ENCODE peak calls at places on chromosomes 1 and 21, in five cellular contexts. One of them, this sample, is unnamed.

GRCh38 chr1:206982216-206982615 is 12.0 kb upstream of the FCAMR start:
- DNase-seq in type B pancreatic cell: no peak
- DNase-seq in activated naive CD8-positive, alpha-beta T cell treated with anti-CD3 and anti-CD28 coated beads for 36 hours: peak
- DNase-seq in fibroblast of pulmonary artery: peak
- DNase-seq in dermis blood vessel endothelial cell: peak
- DNase-seq in this sample: peak

GRCh38 chr1:150444232-150444631 is 43.0 kb upstream of the TARS2 start:
- DNase-seq in type B pancreatic cell: no peak
- DNase-seq in activated naive CD8-positive, alpha-beta T cell treated with anti-CD3 and anti-CD28 coated beads for 36 hours: no peak
- DNase-seq in fibroblast of pulmonary artery: no peak
- DNase-seq in dermis blood vessel endothelial cell: no peak
- DNase-seq in this sample: no peak

GRCh38 chr21:34035619-34036354 is 37.6 kb upstream of the MRPS6 start:
- DNase-seq in type B pancreatic cell: no peak
- DNase-seq in activated naive CD8-positive, alpha-beta T cell treated with anti-CD3 and anti-CD28 coated beads for 36 hours: no peak
- DNase-seq in fibroblast of pulmonary artery: no peak
- DNase-seq in dermis blood vessel endothelial cell: no peak
- DNase-seq in this sample: no peak

GRCh38 chr1:192724670-192725069 is 84.2 kb upstream of the RGS2 start:
- DNase-seq in type B pancreatic cell: no peak
- DNase-seq in activated naive CD8-positive, alpha-beta T cell treated with anti-CD3 and anti-CD28 coated beads for 36 hours: no peak
- DNase-seq in fibroblast of pulmonary artery: no peak
- DNase-seq in dermis blood vessel endothelial cell: no peak
- DNase-seq in this sample: peak

GRCh38 chr1:181397841-181398240 is 85.5 kb upstream of the CACNA1E start:
- DNase-seq in type B pancreatic cell: no peak
- DNase-seq in activated naive CD8-positive, alpha-beta T cell treated with anti-CD3 and anti-CD28 coated beads for 36 hours: peak
- DNase-seq in fibroblast of pulmonary artery: no peak
- DNase-seq in dermis blood vessel endothelial cell: no peak
- DNase-seq in this sample: no peak

GRCh38 chr1:82464362-82464931 is 663.7 kb downstream of the ADGRL2 start:
- DNase-seq in type B pancreatic cell: no peak
- DNase-seq in activated naive CD8-positive, alpha-beta T cell treated with anti-CD3 and anti-CD28 coated beads for 36 hours: no peak
- DNase-seq in fibroblast of pulmonary artery: peak
- DNase-seq in dermis blood vessel endothelial cell: no peak
- DNase-seq in this sample: no peak

GRCh38 chr1:33624991-33625870 is 152.8 kb downstream of the ZSCAN20 start:
- DNase-seq in type B pancreatic cell: no peak
- DNase-seq in activated naive CD8-positive, alpha-beta T cell treated with anti-CD3 and anti-CD28 coated beads for 36 hours: peak
- DNase-seq in fibroblast of pulmonary artery: no peak
- DNase-seq in dermis blood vessel endothelial cell: no peak
- DNase-seq in this sample: no peak

GRCh38 chr1:44327679-44328491 is 27.2 kb downstream of the ERI3 start:
- DNase-seq in type B pancreatic cell: peak
- DNase-seq in activated naive CD8-positive, alpha-beta T cell treated with anti-CD3 and anti-CD28 coated beads for 36 hours: no peak
- DNase-seq in fibroblast of pulmonary artery: peak
- DNase-seq in dermis blood vessel endothelial cell: peak
- DNase-seq in this sample: peak

GRCh38 chr1:115069626-115070308 is 19.5 kb downstream of the TSPAN2 start:
- DNase-seq in type B pancreatic cell: no peak
- DNase-seq in activated naive CD8-positive, alpha-beta T cell treated with anti-CD3 and anti-CD28 coated beads for 36 hours: no peak
- DNase-seq in fibroblast of pulmonary artery: no peak
- DNase-seq in dermis blood vessel endothelial cell: no peak
- DNase-seq in this sample: peak

GRCh38 chr1:112957133-112957812 is 1.3 kb upstream of the SLC16A1 start:
- DNase-seq in type B pancreatic cell: no peak
- DNase-seq in activated naive CD8-positive, alpha-beta T cell treated with anti-CD3 and anti-CD28 coated beads for 36 hours: peak
- DNase-seq in fibroblast of pulmonary artery: peak
- DNase-seq in dermis blood vessel endothelial cell: peak
- DNase-seq in this sample: peak

GRCh38 chr21:16792155-16792554 is 720.7 kb upstream of the CXADR start:
- DNase-seq in type B pancreatic cell: no peak
- DNase-seq in activated naive CD8-positive, alpha-beta T cell treated with anti-CD3 and anti-CD28 coated beads for 36 hours: no peak
- DNase-seq in fibroblast of pulmonary artery: no peak
- DNase-seq in dermis blood vessel endothelial cell: no peak
- DNase-seq in this sample: no peak

GRCh38 chr1:222040163-222040900 is 298.4 kb upstream of the DUSP10 start:
- DNase-seq in type B pancreatic cell: no peak
- DNase-seq in activated naive CD8-positive, alpha-beta T cell treated with anti-CD3 and anti-CD28 coated beads for 36 hours: no peak
- DNase-seq in fibroblast of pulmonary artery: no peak
- DNase-seq in dermis blood vessel endothelial cell: no peak
- DNase-seq in this sample: no peak

GRCh38 chr1:84582802-84583587 is 8.8 kb upstream of the CTBS start:
- DNase-seq in type B pancreatic cell: no peak
- DNase-seq in activated naive CD8-positive, alpha-beta T cell treated with anti-CD3 and anti-CD28 coated beads for 36 hours: no peak
- DNase-seq in fibroblast of pulmonary artery: peak
- DNase-seq in dermis blood vessel endothelial cell: peak
- DNase-seq in this sample: no peak

GRCh38 chr1:53878492-53879105 is 11.0 kb downstream of the YIPF1 start:
- DNase-seq in type B pancreatic cell: no peak
- DNase-seq in activated naive CD8-positive, alpha-beta T cell treated with anti-CD3 and anti-CD28 coated beads for 36 hours: no peak
- DNase-seq in fibroblast of pulmonary artery: peak
- DNase-seq in dermis blood vessel endothelial cell: peak
- DNase-seq in this sample: peak

GRCh38 chr21:44846485-44847260 is 26.8 kb downstream of the PTTG1IP start:
- DNase-seq in type B pancreatic cell: no peak
- DNase-seq in activated naive CD8-positive, alpha-beta T cell treated with anti-CD3 and anti-CD28 coated beads for 36 hours: peak
- DNase-seq in fibroblast of pulmonary artery: peak
- DNase-seq in dermis blood vessel endothelial cell: peak
- DNase-seq in this sample: peak

GRCh38 chr21:32806810-32807386 is 35.3 kb upstream of the PAXBP1 start:
- DNase-seq in type B pancreatic cell: no peak
- DNase-seq in activated naive CD8-positive, alpha-beta T cell treated with anti-CD3 and anti-CD28 coated beads for 36 hours: peak
- DNase-seq in fibroblast of pulmonary artery: peak
- DNase-seq in dermis blood vessel endothelial cell: no peak
- DNase-seq in this sample: peak

GRCh38 chr1:213041443-213041842 is 9.6 kb upstream of the RPS6KC1 start:
- DNase-seq in type B pancreatic cell: no peak
- DNase-seq in activated naive CD8-positive, alpha-beta T cell treated with anti-CD3 and anti-CD28 coated beads for 36 hours: no peak
- DNase-seq in fibroblast of pulmonary artery: peak
- DNase-seq in dermis blood vessel endothelial cell: no peak
- DNase-seq in this sample: peak

GRCh38 chr1:154972213-154972516 is 1.6 kb upstream of the SHC1 start:
- DNase-seq in type B pancreatic cell: no peak
- DNase-seq in activated naive CD8-positive, alpha-beta T cell treated with anti-CD3 and anti-CD28 coated beads for 36 hours: no peak
- DNase-seq in fibroblast of pulmonary artery: no peak
- DNase-seq in dermis blood vessel endothelial cell: no peak
- DNase-seq in this sample: no peak

GRCh38 chr1:68725353-68725752 is 228.5 kb upstream of the DEPDC1 start:
- DNase-seq in type B pancreatic cell: no peak
- DNase-seq in activated naive CD8-positive, alpha-beta T cell treated with anti-CD3 and anti-CD28 coated beads for 36 hours: no peak
- DNase-seq in fibroblast of pulmonary artery: peak
- DNase-seq in dermis blood vessel endothelial cell: no peak
- DNase-seq in this sample: no peak

GRCh38 chr1:14939527-14940284 is 213.8 kb upstream of the TMEM51 start:
- DNase-seq in type B pancreatic cell: no peak
- DNase-seq in activated naive CD8-positive, alpha-beta T cell treated with anti-CD3 and anti-CD28 coated beads for 36 hours: no peak
- DNase-seq in fibroblast of pulmonary artery: peak
- DNase-seq in dermis blood vessel endothelial cell: no peak
- DNase-seq in this sample: peak

GRCh38 chr1:18632711-18633427 is 2.2 kb downstream of the PAX7 start:
- DNase-seq in type B pancreatic cell: no peak
- DNase-seq in activated naive CD8-positive, alpha-beta T cell treated with anti-CD3 and anti-CD28 coated beads for 36 hours: no peak
- DNase-seq in fibroblast of pulmonary artery: no peak
- DNase-seq in dermis blood vessel endothelial cell: no peak
- DNase-seq in this sample: no peak

GRCh38 chr1:145977486-145978476 is 13.3 kb downstream of the POLR3GL start:
- DNase-seq in type B pancreatic cell: no peak
- DNase-seq in activated naive CD8-positive, alpha-beta T cell treated with anti-CD3 and anti-CD28 coated beads for 36 hours: peak
- DNase-seq in fibroblast of pulmonary artery: peak
- DNase-seq in dermis blood vessel endothelial cell: peak
- DNase-seq in this sample: peak

This sample was measured in IMR-90.